ENCODE peak calls at places on chromosome 10, in five cellular contexts. S is hippocampal formation; R is WTC11; E is CD4-positive, alpha-beta T cell; A is MCF 10A. O is an unnamed sample.
A peak's percentile ranks its signal among the peaks of the same experiment; 100 is the strongest.

GRCh38 chr10:43039629-43040481 is 37.0 kb upstream of the RET start:
- DNase-seq in S (no peak), R (no peak), E (no peak), A (no peak), O (peak; percentile 6)

GRCh38 chr10:111281516-111281915 is 204.7 kb downstream of the ADRA2A start:
- DNase-seq in S (peak; percentile 6), R (peak; percentile 14), E (no peak), A (peak; percentile 25), O (no peak)

GRCh38 chr10:11934262-11934661 is 108.3 kb downstream of the UPF2 start:
- DNase-seq in S (no peak), R (peak; percentile 33), E (no peak), A (peak; percentile 76), O (no peak)

GRCh38 chr10:49187950-49188761 is at the start of gene TMEM273:
- DNase-seq in S (peak; percentile 79), R (no peak), E (no peak), A (no peak), O (no peak)

GRCh38 chr10:74186678-74187077 is 35.7 kb downstream of the ADK start:
- DNase-seq in S (no peak), R (no peak), E (no peak), A (no peak), O (no peak)

GRCh38 chr10:79137826-79138225 is 69.1 kb downstream of the ZMIZ1 start:
- DNase-seq in S (no peak), R (no peak), E (peak; percentile 7), A (no peak), O (peak; percentile 57)

GRCh38 chr10:89644691-89644966 is 413 bp downstream of the PANK1 start:
- DNase-seq in S (no peak), R (no peak), E (no peak), A (no peak), O (no peak)

GRCh38 chr10:12191715-12192114 is 4.0 kb downstream of the NUDT5 start:
- DNase-seq in S (no peak), R (no peak), E (no peak), A (peak; percentile 18), O (no peak)

GRCh38 chr10:28983799-28984198 is 305.1 kb upstream of the LYZL1 start:
- DNase-seq in S (no peak), R (no peak), E (no peak), A (peak; percentile 59), O (no peak)

GRCh38 chr10:28734940-28735759 is 57.8 kb downstream of the BAMBI start:
- DNase-seq in S (no peak), R (no peak), E (no peak), A (peak; percentile 92), O (peak; percentile 91)

GRCh38 chr10:113991091-113991860 is 52.4 kb upstream of the ADRB1 start:
- DNase-seq in S (no peak), R (no peak), E (no peak), A (no peak), O (peak; percentile 42)

GRCh38 chr10:96440257-96441125 is 73.2 kb downstream of the TLL2 start:
- DNase-seq in S (no peak), R (no peak), E (no peak), A (no peak), O (no peak)

GRCh38 chr10:102419561-102420442 is 834 bp upstream of the FBXL15 start:
- DNase-seq in S (no peak), R (peak; percentile 90), E (peak; percentile 54), A (peak; percentile 47), O (no peak)

GRCh38 chr10:29324220-29324831 is 35.5 kb downstream of the LYZL1 start:
- DNase-seq in S (no peak), R (no peak), E (no peak), A (no peak), O (no peak)

GRCh38 chr10:129760003-129760315 is 204.1 kb downstream of the EBF3 start:
- DNase-seq in S (no peak), R (no peak), E (no peak), A (no peak), O (no peak)

GRCh38 chr10:62305813-62306212 is 37.2 kb upstream of the RTKN2 start:
- DNase-seq in S (no peak), R (no peak), E (no peak), A (no peak), O (no peak)

GRCh38 chr10:100982916-100983830 is 4.1 kb downstream of the MRPL43 start:
- DNase-seq in S (no peak), R (no peak), E (no peak), A (no peak), O (no peak)

O was measured in HT1080.